ENCODE peak calls at places on chromosomes 4 and X, in eight cellular contexts. R is nephron progenitor cell; Z is activated T-helper 2 cell treated with anti-CD3 and anti-CD28 coated beads, Interferon-gamma antibody, Interleukin-2, Interleukin-4, amounts not matched to agents 10 μg/mL and 5 μg/mL and 100 μg/mL, durations not matched to agents 14 hours and 24 hours and 36 hours; J is fibroblast of pulmonary artery; K is MCF 10A; V is naive thymus-derived CD4-positive, alpha-beta T cell; H is ascending aorta; X is NB4. M is an unnamed sample.

GRCh38 chr4:34731045-34731444 is 1513.3 kb downstream of the ARAP2 start:
- DNase-seq in R (no peak), Z (no peak), J (peak; percentile 58), K (peak; percentile 68), V (no peak), H (no peak), X (no peak), M (no peak)

GRCh38 chrX:17882680-17883079 is 21.6 kb upstream of the RAI2 start:
- DNase-seq in R (no peak), Z (no peak), J (no peak), K (peak; percentile 18), V (no peak), H (no peak), X (no peak), M (no peak)

GRCh38 chrX:136395271-136395670 is 92.5 kb upstream of the BRS3 start:
- DNase-seq in R (no peak), Z (no peak), J (peak; percentile 0), K (peak; percentile 66), V (no peak), H (no peak), X (no peak), M (peak; percentile 0)

GRCh38 chr4:33134366-33134765 is 2414.2 kb downstream of the PCDH7 start:
- DNase-seq in R (no peak), Z (no peak), J (no peak), K (no peak), V (no peak), H (no peak), X (no peak), M (no peak)

GRCh38 chrX:40646489-40647306 is 663 bp downstream of the CXorf38 start:
- DNase-seq in R (peak; percentile 18), Z (peak; percentile 18), J (peak; percentile 14), K (no peak), V (peak; percentile 47), H (no peak), X (peak; percentile 62), M (peak; percentile 28)

GRCh38 chr4:146916479-146917076 is 29.1 kb downstream of the TTC29 start:
- DNase-seq in R (peak; percentile 12), Z (no peak), J (peak; percentile 72), K (peak; percentile 59), V (no peak), H (no peak), X (peak; percentile 48), M (peak; percentile 48)

GRCh38 chr4:14178421-14178820 is 550.9 kb upstream of the BOD1L1 start:
- DNase-seq in R (no peak), Z (no peak), J (peak; percentile 70), K (peak; percentile 65), V (no peak), H (no peak), X (no peak), M (peak; percentile 41)

GRCh38 chr4:77579406-77580076 is 26.1 kb upstream of the CXCL13 start:
- DNase-seq in R (no peak), Z (no peak), J (peak; percentile 74), K (peak; percentile 80), V (no peak), H (no peak), X (no peak), M (peak; percentile 89)

GRCh38 chr4:20878806-20879205 is 178.5 kb downstream of the PACRGL start:
- DNase-seq in R (peak; percentile 13), Z (no peak), J (no peak), K (no peak), V (no peak), H (no peak), X (no peak), M (no peak)

GRCh38 chr4:17273047-17273446 is 238.8 kb downstream of the QDPR start:
- DNase-seq in R (no peak), Z (no peak), J (no peak), K (no peak), V (no peak), H (no peak), X (no peak), M (peak; percentile 36)

GRCh38 chrX:17933856-17934255 is 72.8 kb upstream of the RAI2 start:
- DNase-seq in R (no peak), Z (no peak), J (no peak), K (no peak), V (no peak), H (no peak), X (no peak), M (no peak)

GRCh38 chr4:31040106-31040505 is 319.9 kb downstream of the PCDH7 start:
- DNase-seq in R (no peak), Z (no peak), J (no peak), K (no peak), V (no peak), H (no peak), X (no peak), M (no peak)

GRCh38 chrX:110003167-110004156 is 548 bp downstream of the TMEM164 start:
- DNase-seq in R (peak; percentile 5), Z (no peak), J (peak; percentile 25), K (peak; percentile 41), V (no peak), H (no peak), X (peak; percentile 51), M (no peak)

GRCh38 chr4:110128092-110128989 is 70.1 kb downstream of the ELOVL6 start:
- DNase-seq in R (no peak), Z (no peak), J (no peak), K (peak; percentile 53), V (no peak), H (no peak), X (no peak), M (no peak)

GRCh38 chrX:17564689-17565409 is 172.4 kb upstream of the SCML1 start:
- DNase-seq in R (no peak), Z (no peak), J (no peak), K (peak; percentile 69), V (no peak), H (no peak), X (no peak), M (peak; percentile 76)

GRCh38 chr4:70705856-70706461 is 15.8 kb upstream of the RUFY3 start:
- DNase-seq in R (no peak), Z (no peak), J (no peak), K (peak; percentile 41), V (no peak), H (no peak), X (no peak), M (peak; percentile 57)

GRCh38 chr4:37666625-37667071 is 19.5 kb downstream of the RELL1 start:
- DNase-seq in R (no peak), Z (no peak), J (peak; percentile 91), K (peak; percentile 95), V (no peak), H (no peak), X (peak; percentile 19), M (peak; percentile 78)

GRCh38 chrX:117969782-117970181 is 146.8 kb downstream of the KLHL13 start:
- DNase-seq in R (no peak), Z (no peak), J (no peak), K (no peak), V (no peak), H (no peak), X (no peak), M (no peak)

GRCh38 chr4:22410645-22411247 is 105.1 kb downstream of the ADGRA3 start:
- DNase-seq in R (no peak), Z (no peak), J (peak; percentile 36), K (peak; percentile 22), V (no peak), H (no peak), X (peak; percentile 21), M (peak; percentile 17)

GRCh38 chr4:10099521-10100325 is 16.9 kb downstream of the WDR1 start:
- DNase-seq in R (no peak), Z (peak; percentile 25), J (no peak), K (no peak), V (peak; percentile 48), H (no peak), X (no peak), M (no peak)

GRCh38 chr4:189090174-189090814 is 850.4 kb upstream of the FRG1 start:
- DNase-seq in R (peak; percentile 10), Z (no peak), J (peak; percentile 3), K (peak; percentile 50), V (no peak), H (no peak), X (peak; percentile 13), M (peak; percentile 4)

GRCh38 chr4:138243369-138243768 is 1.2 kb upstream of the SLC7A11 start:
- DNase-seq in R (no peak), Z (no peak), J (no peak), K (peak; percentile 19), V (no peak), H (no peak), X (no peak), M (no peak)

GRCh38 chr4:64781737-64782326 is 372.6 kb upstream of the TECRL start:
- DNase-seq in R (no peak), Z (no peak), J (peak; percentile 55), K (peak; percentile 57), V (no peak), H (no peak), X (peak; percentile 32), M (peak; percentile 9)

GRCh38 chr4:8289151-8289750 is 19.7 kb downstream of the HTRA3 start:
- DNase-seq in R (no peak), Z (no peak), J (no peak), K (no peak), V (no peak), H (no peak), X (no peak), M (no peak)

GRCh38 chr4:29131304-29131703 is 1588.9 kb upstream of the PCDH7 start:
- DNase-seq in R (no peak), Z (no peak), J (no peak), K (peak; percentile 1), V (no peak), H (no peak), X (no peak), M (no peak)

GRCh38 chr4:127145001-127145400 is 487.8 kb upstream of the INTU start:
- DNase-seq in R (no peak), Z (no peak), J (no peak), K (no peak), V (no peak), H (no peak), X (no peak), M (no peak)

GRCh38 chr4:82367438-82368097 is 6.2 kb downstream of the HNRNPD start:
- DNase-seq in R (no peak), Z (no peak), J (no peak), K (no peak), V (no peak), H (no peak), X (no peak), M (no peak)

GRCh38 chrX:47992093-47992375 is 11.8 kb downstream of the ZNF182 start:
- DNase-seq in R (no peak), Z (no peak), J (no peak), K (no peak), V (no peak), H (no peak), X (no peak), M (peak; percentile 35)

GRCh38 chrX:9561199-9561598 is 96.3 kb downstream of the TBL1X start:
- DNase-seq in R (no peak), Z (no peak), J (no peak), K (no peak), V (no peak), H (no peak), X (no peak), M (no peak)

GRCh38 chrX:9340619-9341304 is 124.1 kb upstream of the TBL1X start:
- DNase-seq in R (peak; percentile 29), Z (peak; percentile 13), J (peak; percentile 76), K (peak; percentile 46), V (peak; percentile 77), H (no peak), X (peak; percentile 92), M (peak; percentile 87)

GRCh38 chrX:80808854-80809493 is 703 bp downstream of the BRWD3 start:
- DNase-seq in R (peak; percentile 10), Z (peak; percentile 12), J (no peak), K (peak; percentile 34), V (peak; percentile 48), H (no peak), X (peak; percentile 33), M (peak; percentile 2)

GRCh38 chr4:7491915-7492314 is 57.2 kb upstream of the PSAPL1 start:
- DNase-seq in R (no peak), Z (no peak), J (no peak), K (no peak), V (no peak), H (no peak), X (no peak), M (no peak)

GRCh38 chrX:54865208-54865607 is 55.4 kb upstream of the TRO start:
- DNase-seq in R (no peak), Z (no peak), J (no peak), K (no peak), V (no peak), H (no peak), X (peak; percentile 8), M (no peak)

GRCh38 chrX:46340696-46341095 is 204.5 kb downstream of the ZNF674 start:
- DNase-seq in R (no peak), Z (no peak), J (no peak), K (no peak), V (no peak), H (no peak), X (no peak), M (no peak)